ENCODE peak calls at places on chromosomes 16 and 17, in seven cellular contexts. N is mammary epithelial cell, J is IMR-90, M is GM12878, R is H9, T is OCI-LY7, K is endothelial cell of umbilical vein. L is an unnamed sample.

GRCh38 chr17:83012161-83012800 is 67.1 kb upstream of the METRNL start:
- DNase-seq in K (no peak), R (no peak), J (no peak), T (no peak), M (no peak), N (no peak), L (no peak)

GRCh38 chr16:50762241-50762640 is 20.4 kb downstream of the CYLD start:
- DNase-seq in R (no peak), M (no peak), T (no peak), J (peak; percentile 36), K (peak; percentile 58), N (no peak), L (no peak)

GRCh38 chr17:36128411-36128978 is 24.9 kb downstream of the CCL4 start:
- DNase-seq in M (no peak), R (no peak), K (no peak), N (no peak), J (no peak), T (no peak), L (no peak)

GRCh38 chr17:37450090-37450489 is 39.6 kb upstream of the DUSP14 start:
- DNase-seq in M (no peak), T (no peak), N (peak; percentile 87), K (peak; percentile 17), J (peak; percentile 18), R (no peak), L (no peak)

GRCh38 chr17:2394775-2395191 is 6.1 kb downstream of the MNT start:
- DNase-seq in N (no peak), T (no peak), K (no peak), J (no peak), M (no peak), R (peak; percentile 28), L (no peak)

GRCh38 chr17:56153215-56153614 is at the start of gene ANKFN1:
- DNase-seq in R (no peak), T (no peak), K (no peak), M (no peak), J (no peak), N (no peak), L (no peak)

GRCh38 chr17:49085565-49086315 is 46.8 kb upstream of the B4GALNT2 start:
- DNase-seq in M (no peak), R (no peak), J (no peak), T (no peak), K (no peak), N (no peak), L (no peak)

GRCh38 chr17:2232244-2232638 is 71.3 kb downstream of the SMG6 start:
- DNase-seq in N (no peak), T (no peak), K (peak; percentile 34), R (no peak), M (no peak), J (peak; percentile 96), L (peak; percentile 90)

GRCh38 chr17:65346166-65346565 is 209.0 kb downstream of the RGS9 start:
- DNase-seq in K (no peak), J (no peak), T (no peak), R (no peak), M (no peak), N (no peak), L (peak; percentile 6)

GRCh38 chr17:16005641-16006040 is 6.0 kb downstream of the TTC19 start:
- DNase-seq in N (no peak), T (no peak), K (no peak), J (peak; percentile 30), M (no peak), R (no peak), L (no peak)

GRCh38 chr17:44565866-44566443 is 8.7 kb downstream of the FZD2 start:
- DNase-seq in J (no peak), T (no peak), N (no peak), M (no peak), R (peak; percentile 40), K (no peak), L (no peak)

GRCh38 chr17:81832608-81833159 is 407 bp downstream of the MCRIP1 start:
- DNase-seq in J (no peak), M (no peak), T (peak; percentile 55), R (no peak), N (peak; percentile 37), K (peak; percentile 25), L (peak; percentile 75)

GRCh38 chr17:80109066-80109618 is 7.8 kb downstream of the GAA start:
- DNase-seq in R (no peak), J (no peak), K (no peak), N (no peak), M (no peak), T (no peak), L (no peak)

GRCh38 chr17:81221842-81222619 is 734 bp downstream of the CEP131 start:
- DNase-seq in K (no peak), T (no peak), R (no peak), J (no peak), N (no peak), M (no peak), L (peak; percentile 31)

GRCh38 chr16:10871157-10871991 is 5.6 kb upstream of the CIITA start:
- DNase-seq in K (no peak), T (peak; percentile 65), M (peak; percentile 86), N (peak; percentile 84), R (no peak), J (peak; percentile 92), L (peak; percentile 94)

GRCh38 chr16:56549744-56550385 is 15.0 kb upstream of the MT4 start:
- DNase-seq in N (peak; percentile 69), M (no peak), K (no peak), J (peak; percentile 28), R (no peak), T (no peak), L (peak; percentile 48)

GRCh38 chr17:10120749-10121148 is 77.7 kb downstream of the GAS7 start:
- DNase-seq in N (no peak), T (no peak), K (no peak), M (no peak), J (peak; percentile 69), R (no peak), L (no peak)

GRCh38 chr16:88534731-88535141 is 35.5 kb upstream of the ZC3H18 start:
- DNase-seq in J (peak; percentile 29), K (no peak), T (peak; percentile 41), M (no peak), R (no peak), N (no peak), L (peak; percentile 82)

GRCh38 chr16:73669535-73670274 is 621.8 kb upstream of the ZFHX3 start:
- DNase-seq in T (no peak), R (no peak), K (no peak), J (no peak), N (no peak), M (no peak), L (no peak)

GRCh38 chr17:18101828-18102227 is 6.7 kb upstream of the MYO15A start:
- DNase-seq in N (no peak), M (no peak), T (no peak), J (no peak), R (no peak), K (no peak), L (no peak)

GRCh38 chr16:20300312-20301097 is 26.8 kb downstream of the GP2 start:
- DNase-seq in J (peak; percentile 41), N (peak; percentile 42), R (peak; percentile 77), M (peak; percentile 46), K (peak; percentile 39), T (peak; percentile 52), L (peak; percentile 73)

GRCh38 chr16:64398795-64399194 is 723.1 kb downstream of the CDH11 start:
- DNase-seq in K (peak; percentile 53), N (no peak), T (no peak), J (peak; percentile 39), R (no peak), M (no peak), L (peak; percentile 35)

GRCh38 chr17:58402047-58402446 is 15.3 kb downstream of the RNF43 start:
- DNase-seq in J (no peak), K (no peak), T (no peak), M (no peak), N (peak; percentile 72), R (no peak), L (peak; percentile 55)

GRCh38 chr16:81752225-81752875 is 26.7 kb upstream of the PLCG2 start:
- DNase-seq in M (peak; percentile 72), T (peak; percentile 89), K (no peak), N (no peak), R (no peak), J (no peak), L (peak; percentile 38)

GRCh38 chr16:847151-847550 is 46.6 kb upstream of the GNG13 start:
- DNase-seq in M (no peak), J (no peak), N (no peak), T (no peak), R (no peak), K (no peak), L (no peak)

GRCh38 chr16:851209-851810 is 50.8 kb upstream of the GNG13 start:
- DNase-seq in R (no peak), T (no peak), N (no peak), M (no peak), J (no peak), K (no peak), L (no peak)

GRCh38 chr16:850668-851067 is 50.1 kb upstream of the GNG13 start:
- DNase-seq in J (no peak), R (no peak), M (no peak), N (no peak), T (no peak), K (no peak), L (no peak)

GRCh38 chr16:847681-848445 is 47.3 kb upstream of the GNG13 start:
- DNase-seq in K (no peak), M (no peak), R (no peak), N (no peak), J (no peak), T (no peak), L (no peak)

GRCh38 chr16:848510-849253 is 48.1 kb upstream of the GNG13 start:
- DNase-seq in M (no peak), J (no peak), K (no peak), N (no peak), T (no peak), R (no peak), L (no peak)
- H3K9me3 ChIP-seq in M (peaks cover 6% of the 10 kb centered on the region), J (peaks cover 45% of the 10 kb centered on the region), K (peaks cover 3% of the 10 kb centered on the region), N (peaks cover 42% of the 10 kb centered on the region), T (no peaks in the 10 kb centered on the region), R (no peaks in the 10 kb centered on the region), L (no peaks in the 10 kb centered on the region)

GRCh38 chr16:60788631-60789030 is 1247.6 kb downstream of the CDH8 start:
- DNase-seq in R (peak; percentile 25), N (no peak), M (no peak), K (no peak), J (no peak), T (no peak), L (no peak)
- H2AFZ ChIP-seq in R (peak overlapping the region; percentile 23), N (no peak overlapping the region), M (no peak overlapping the region), K (no peak overlapping the region), J (no peak overlapping the region), T (no peak overlapping the region), L (no peak overlapping the region)

GRCh38 chr16:35711958-35712357 is 2252.5 kb downstream of the TP53TG3F start:
- DNase-seq in M (no peak), N (no peak), J (no peak), K (no peak), T (no peak), R (no peak), L (no peak)

GRCh38 chr16:35711435-35711834 is 2252.0 kb downstream of the TP53TG3F start:
- DNase-seq in K (no peak), R (no peak), T (no peak), N (no peak), M (no peak), J (no peak), L (no peak)

GRCh38 chr16:35706901-35707300 is 2247.5 kb downstream of the TP53TG3F start:
- DNase-seq in R (no peak), M (no peak), T (no peak), N (no peak), J (no peak), K (no peak), L (no peak)
- H3K9me3 ChIP-seq in R (peaks cover 78% of the 10 kb centered on the region), M (no peaks in the 10 kb centered on the region), T (peaks cover 31% of the 10 kb centered on the region), N (peaks cover 10% of the 10 kb centered on the region), J (peaks cover 3% of the 10 kb centered on the region), K (no peaks in the 10 kb centered on the region), L (no peaks in the 10 kb centered on the region)

GRCh38 chr17:78939615-78940014 is 14.4 kb upstream of the TIMP2 start:
- DNase-seq in K (peak; percentile 55), R (no peak), T (no peak), J (peak; percentile 52), N (no peak), M (no peak), L (peak; percentile 42)
- H2AFZ ChIP-seq in K (peak overlapping the region; percentile 42), R (no peak overlapping the region), T (no peak overlapping the region), J (peak overlapping the region; percentile 37), N (no peak overlapping the region), M (no peak overlapping the region), L (no peak overlapping the region)

L was measured in GM23248.